ENCODE peak calls at places on chromosomes 5 and 9, in four cellular contexts. L is endothelial cell of umbilical vein, U is colonic mucosa, P is SK-N-SH. A is an unnamed sample.

GRCh38 chr9:134099123-134099761 is 31.4 kb upstream of the BRD3 start:
- DNase-seq in L (peak), U (peak), P (no peak), A (peak)

GRCh38 chr9:18543406-18543965 is 69.5 kb downstream of the ADAMTSL1 start:
- DNase-seq in L (peak), U (no peak), P (peak), A (no peak)

GRCh38 chr9:75041041-75041440 is 12.9 kb upstream of the CARNMT1 start:
- DNase-seq in L (no peak), U (no peak), P (no peak), A (no peak)

GRCh38 chr5:91928751-91929521 is 545.8 kb upstream of the ARRDC3 start:
- DNase-seq in L (peak), U (no peak), P (peak), A (no peak)

GRCh38 chr9:25397746-25398145 is 280.5 kb downstream of the TUSC1 start:
- DNase-seq in L (peak), U (no peak), P (no peak), A (no peak)

GRCh38 chr5:134438641-134439621 is 27.2 kb upstream of the CDKN2AIPNL start:
- DNase-seq in L (no peak), U (peak), P (no peak), A (peak)

GRCh38 chr9:133334161-133334560 is 1.8 kb downstream of the SURF6 start:
- DNase-seq in L (no peak), U (peak), P (no peak), A (peak)

GRCh38 chr9:122477346-122477745 is 380 bp downstream of the OR1J1 start:
- DNase-seq in L (no peak), U (no peak), P (no peak), A (no peak)

GRCh38 chr9:125521462-125522327 is 185.3 kb downstream of the MAPKAP1 start:
- DNase-seq in L (peak), U (no peak), P (no peak), A (no peak)

GRCh38 chr5:170219615-170220014 is 13.2 kb upstream of the C5orf58 start:
- DNase-seq in L (peak), U (no peak), P (no peak), A (no peak)

GRCh38 chr9:70043689-70044449 is at the start of gene MAMDC2:
- DNase-seq in L (peak), U (peak), P (peak), A (peak)

GRCh38 chr9:121744002-121744686 is 92.7 kb downstream of the DAB2IP start:
- DNase-seq in L (peak), U (peak), P (peak), A (peak)

GRCh38 chr9:124212381-124213050 is 45.2 kb upstream of the NEK6 start:
- DNase-seq in L (peak), U (no peak), P (no peak), A (peak)

GRCh38 chr9:72586388-72587160 is 65.2 kb downstream of the TMC1 start:
- DNase-seq in L (peak), U (peak), P (no peak), A (no peak)

GRCh38 chr5:53874409-53874808 is 314.0 kb downstream of the NDUFS4 start:
- DNase-seq in L (no peak), U (no peak), P (peak), A (peak)

GRCh38 chr9:77177894-77178794 is 810 bp downstream of the VPS13A start:
- DNase-seq in L (peak), U (peak), P (peak), A (peak)

GRCh38 chr9:137070201-137070905 is at the start of gene SAPCD2:
- DNase-seq in L (peak), U (peak), P (peak), A (peak)

GRCh38 chr9:137030528-137030927 is 1.4 kb downstream of the FUT7 start:
- DNase-seq in L (no peak), U (peak), P (no peak), A (no peak)

DNA sequence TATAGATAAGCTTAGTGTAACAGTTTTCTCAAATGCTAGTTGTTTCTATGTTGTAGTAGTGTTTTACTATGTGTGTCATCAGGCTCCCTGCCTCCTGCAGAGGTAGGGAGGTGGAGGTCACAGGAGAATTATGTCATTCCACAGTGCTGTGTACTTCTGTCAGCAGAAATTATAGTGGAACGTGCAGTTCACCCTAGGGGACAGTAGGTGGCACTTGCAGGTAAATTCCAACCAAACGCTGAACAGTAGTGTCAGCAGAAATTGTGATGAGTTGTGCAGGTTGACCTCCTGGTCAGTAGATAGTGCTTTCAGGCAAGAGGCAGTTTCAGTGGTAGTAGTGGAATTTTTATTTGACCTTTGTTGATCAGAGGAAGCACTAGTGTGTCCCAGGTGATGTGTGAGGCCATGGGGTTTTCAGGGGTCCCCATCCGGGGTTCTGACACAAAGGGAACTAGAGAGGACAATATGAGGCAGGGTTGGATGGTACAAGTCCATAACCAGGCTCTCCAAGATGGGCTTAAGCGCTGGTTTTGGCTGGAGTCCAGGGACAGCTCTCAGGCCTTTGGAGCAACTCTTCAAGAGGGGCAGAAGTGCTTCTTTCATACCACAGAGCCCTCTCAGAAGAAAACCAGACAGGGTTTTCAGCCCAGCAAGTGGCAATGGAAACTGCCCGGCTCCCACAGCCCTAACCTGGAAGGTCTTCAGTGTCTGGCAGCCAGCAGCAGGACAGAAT is 402.9 kb downstream of the CYLC2 start:
- DNase-seq in L (no peak), U (peak), P (peak), A (peak)
- TF ChIP-seq CTCF in L (peak), U (peak), P (peak), A (peak)

DNA sequence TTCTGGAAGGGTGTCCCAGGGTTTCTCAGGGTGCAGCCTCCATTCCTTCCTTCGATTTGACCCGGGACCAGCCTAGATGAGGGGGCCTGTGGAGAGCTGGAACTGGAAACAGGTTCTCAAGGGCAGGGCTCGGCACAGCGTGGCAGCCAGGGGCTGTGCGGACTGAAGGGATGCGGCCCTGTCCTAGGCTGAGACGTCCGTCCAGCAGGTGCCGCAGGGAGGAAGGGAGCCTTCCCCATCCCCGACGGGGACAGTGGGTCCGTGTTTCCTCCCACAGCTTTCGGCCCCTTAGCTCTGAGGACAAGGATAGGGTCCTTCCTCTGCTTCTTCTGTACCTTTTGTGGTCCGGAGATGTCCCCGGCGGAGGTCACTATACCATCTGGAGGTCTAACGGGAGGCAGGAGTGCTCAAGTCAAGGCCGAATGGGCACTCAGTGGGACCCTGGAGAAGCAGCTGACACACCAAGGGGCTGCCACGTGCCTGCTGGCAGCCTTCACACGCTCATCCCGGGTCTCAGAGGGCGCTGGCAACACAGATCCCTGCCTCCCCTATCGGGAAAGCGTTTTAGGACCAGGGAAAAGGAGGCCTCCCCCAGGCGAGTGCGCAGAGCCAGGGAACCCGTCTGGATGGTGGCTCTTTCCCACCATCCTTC is 49.9 kb downstream of the USP20 start:
- DNase-seq in L (peak), U (peak), P (no peak), A (peak)
- H3K9ac ChIP-seq in L (no peak), U (peak), P (peak), A (no peak)

GRCh38 chr9:105475302-105475701 is 27.5 kb downstream of the FSD1L start:
- DNase-seq in L (peak), U (no peak), P (no peak), A (no peak)
- TF ChIP-seq CTCF in L (no peak), U (peak), P (peak), A (peak)

GRCh38 chr5:141084487-141084989 is 9.9 kb upstream of the PCDHB2 start:
- DNase-seq in L (peak), U (no peak), P (peak), A (peak)
- H3K9ac ChIP-seq in L (no peak), U (no peak), P (peak), A (no peak)

GRCh38 chr9:34549407-34549732 is 26.6 kb upstream of the ENHO start:
- DNase-seq in L (no peak), U (no peak), P (peak), A (no peak)

GRCh38 chr9:34546834-34547827 is 24.3 kb upstream of the ENHO start:
- DNase-seq in L (peak), U (peak), P (peak), A (peak)

GRCh38 chr9:34546102-34546833 is 23.5 kb upstream of the ENHO start:
- DNase-seq in L (no peak), U (no peak), P (peak), A (peak)

GRCh38 chr9:34550016-34550680 is 27.4 kb upstream of the ENHO start:
- DNase-seq in L (no peak), U (no peak), P (peak), A (peak)

DNA sequence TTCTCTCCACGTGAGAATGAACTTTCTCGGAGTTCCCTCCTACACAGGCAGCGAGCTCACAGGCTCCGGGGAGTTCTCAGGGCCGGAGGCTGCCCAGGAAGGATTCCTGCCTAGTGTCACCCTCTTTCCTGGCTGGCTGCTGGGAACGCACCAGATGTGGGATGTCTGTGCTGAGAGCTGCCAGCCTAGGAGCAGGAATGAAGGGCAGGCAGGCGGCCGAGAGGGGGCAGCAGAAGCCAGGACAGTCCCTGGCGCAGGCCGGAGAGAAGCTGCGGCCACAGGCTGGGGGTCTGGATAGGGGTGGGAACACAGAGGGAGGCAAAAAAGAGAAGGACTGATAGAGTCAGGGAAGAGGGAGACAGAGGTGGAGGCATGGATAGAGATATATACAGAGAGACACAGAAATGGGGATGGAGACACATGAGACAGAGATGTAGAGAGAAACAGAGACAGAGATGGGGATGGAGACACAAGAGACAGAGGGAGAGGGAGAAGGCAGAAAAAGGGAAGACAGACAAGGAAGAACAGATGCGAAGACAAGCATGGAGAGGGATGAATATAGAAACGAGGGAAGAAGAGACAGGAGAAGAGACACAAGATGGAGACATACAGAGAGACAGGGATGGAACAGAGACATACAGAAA is 25.3 kb upstream of the ENHO start:
- DNase-seq in L (peak), U (peak), P (peak), A (peak)
- TF ChIP-seq CTCF in L (peak), U (peak), P (peak), A (peak)

GRCh38 chr5:1875481-1875842 is 7.3 kb downstream of the IRX4 start:
- DNase-seq in L (no peak), U (no peak), P (no peak), A (peak)
- H3K9ac ChIP-seq in L (no peak), U (no peak), P (no peak), A (no peak)

DNA sequence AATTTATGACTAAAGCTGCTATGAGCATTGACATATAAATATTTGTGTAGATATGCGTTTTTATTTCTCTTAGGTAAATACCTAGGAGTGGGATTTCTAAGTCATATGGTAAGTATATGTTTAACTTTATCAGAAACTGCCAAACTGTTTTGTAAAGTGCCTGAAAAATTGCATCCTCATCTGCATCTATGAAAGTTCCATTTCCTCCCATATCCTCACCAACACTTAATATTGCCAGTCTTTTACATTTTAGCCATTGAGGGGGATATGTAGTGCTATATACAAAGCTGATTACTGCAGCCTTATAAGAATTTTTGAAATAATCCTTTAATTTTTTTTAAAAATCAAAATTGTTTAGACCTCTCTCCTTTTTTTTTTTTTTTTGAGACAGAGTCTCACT is 123.1 kb upstream of the SPRY4 start:
- DNase-seq in L (no peak), U (no peak), P (no peak), A (no peak)
- TF ChIP-seq CTCF in L (no peak), U (no peak), P (no peak), A (no peak)

GRCh38 chr5:122515709-122516431 is 203.8 kb downstream of the SNCAIP start:
- DNase-seq in L (peak), U (no peak), P (peak), A (peak)

GRCh38 chr5:122517091-122517490 is 205.1 kb downstream of the SNCAIP start:
- DNase-seq in L (peak), U (no peak), P (no peak), A (no peak)

DNA sequence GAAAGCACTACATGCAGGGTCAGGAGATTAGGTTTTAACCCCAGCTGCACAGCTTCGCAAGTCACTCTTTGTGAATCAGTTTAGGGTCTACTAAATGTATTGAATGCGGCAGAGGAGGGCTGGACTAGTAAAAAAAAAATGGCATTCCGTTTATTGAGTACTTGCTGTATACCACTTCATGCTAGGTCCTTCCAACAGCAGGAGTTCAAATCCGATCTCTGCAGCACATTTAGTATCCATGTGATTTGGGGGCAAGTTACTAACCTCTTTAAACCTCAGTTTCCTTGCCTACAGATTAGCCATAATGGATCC is 204.4 kb downstream of the SNCAIP start:
- DNase-seq in L (no peak), U (no peak), P (no peak), A (no peak)
- H3K9ac ChIP-seq in L (no peak), U (no peak), P (no peak), A (no peak)

DNA sequence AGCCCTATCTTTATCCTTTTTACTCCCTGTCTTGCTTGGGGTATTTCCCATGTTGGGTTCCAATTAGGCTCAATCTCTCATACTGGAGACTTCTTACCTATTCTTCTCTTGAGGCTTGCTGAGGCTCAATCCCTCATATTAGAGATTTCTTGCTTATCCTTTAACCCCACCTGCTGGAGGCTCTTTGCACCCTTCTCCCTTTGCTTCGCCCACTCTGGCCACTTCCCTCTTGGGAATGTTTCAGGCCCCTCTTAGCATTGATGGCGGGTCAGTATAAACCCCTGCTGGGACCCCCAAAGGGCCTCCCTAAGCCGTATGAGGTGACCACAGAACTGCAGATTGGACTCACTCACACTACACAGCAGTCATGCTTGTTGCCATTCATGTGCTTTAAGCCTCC is 69.3 kb upstream of the CDK20 start:
- DNase-seq in L (no peak), U (no peak), P (no peak), A (peak)
- TF ChIP-seq CTCF in L (no peak), U (no peak), P (no peak), A (no peak)